ENCODE peak calls at places on chromosome 20, in ten cellular contexts. L is anterior cingulate cortex; U is T-cell; W is fibroblast of lung; J is H7; A is tibial nerve; M is KG1; S is head of caudate nucleus; C is effector CD4-positive, alpha-beta T cell; X is spleen. Z is an unnamed sample.

GRCh38 chr20:62364911-62365736 is 2.0 kb downstream of the LAMA5 start:
- DNase-seq in L (no peak), U (no peak), W (no peak), J (no peak), A (no peak), M (no peak), S (no peak), C (no peak), X (no peak), Z (no peak)

GRCh38 chr20:48787861-48788375 is 39.9 kb downstream of the PREX1 start:
- DNase-seq in L (no peak), U (no peak), W (peak), J (no peak), A (peak), M (peak), S (no peak), C (no peak), X (peak), Z (no peak)

GRCh38 chr20:47774081-47774777 is 11.1 kb downstream of the SULF2 start:
- DNase-seq in L (no peak), U (no peak), W (no peak), J (no peak), A (no peak), M (no peak), S (peak), C (no peak), X (no peak), Z (no peak)

GRCh38 chr20:11738852-11739251 is 178.8 kb upstream of the BTBD3 start:
- DNase-seq in L (no peak), U (no peak), W (no peak), J (no peak), A (no peak), M (no peak), S (no peak), C (no peak), X (no peak), Z (no peak)

GRCh38 chr20:63166423-63167020 is 49.4 kb downstream of the YTHDF1 start:
- DNase-seq in L (no peak), U (no peak), W (no peak), J (peak), A (no peak), M (no peak), S (no peak), C (no peak), X (no peak), Z (no peak)

GRCh38 chr20:25397827-25398226 is 7.2 kb upstream of the ABHD12 start:
- DNase-seq in L (no peak), U (no peak), W (no peak), J (no peak), A (no peak), M (no peak), S (no peak), C (no peak), X (no peak), Z (no peak)

GRCh38 chr20:46348972-46349741 is 40.9 kb upstream of the CDH22 start:
- DNase-seq in L (no peak), U (peak), W (peak), J (peak), A (peak), M (no peak), S (peak), C (peak), X (peak), Z (peak)

GRCh38 chr20:57656252-57656820 is 36.1 kb upstream of the ZBP1 start:
- DNase-seq in L (no peak), U (peak), W (no peak), J (peak), A (peak), M (no peak), S (peak), C (no peak), X (peak), Z (peak)

GRCh38 chr20:51700809-51701285 is 67.3 kb downstream of the ATP9A start:
- DNase-seq in L (no peak), U (no peak), W (peak), J (peak), A (peak), M (no peak), S (no peak), C (no peak), X (no peak), Z (peak)

GRCh38 chr20:52610749-52611148 is 361.4 kb upstream of the TSHZ2 start:
- DNase-seq in L (no peak), U (no peak), W (no peak), J (no peak), A (no peak), M (no peak), S (no peak), C (no peak), X (no peak), Z (no peak)

GRCh38 chr20:46050444-46050843 is 21.4 kb downstream of the SLC12A5 start:
- DNase-seq in L (no peak), U (no peak), W (no peak), J (no peak), A (no peak), M (no peak), S (no peak), C (no peak), X (no peak), Z (no peak)

GRCh38 chr20:41456341-41456740 is 89.7 kb upstream of the EMILIN3 start:
- DNase-seq in L (no peak), U (no peak), W (peak), J (no peak), A (no peak), M (no peak), S (no peak), C (no peak), X (no peak), Z (no peak)

GRCh38 chr20:38147166-38147565 is 17.9 kb downstream of the TGM2 start:
- DNase-seq in L (no peak), U (no peak), W (no peak), J (no peak), A (no peak), M (no peak), S (no peak), C (no peak), X (no peak), Z (no peak)

GRCh38 chr20:61883867-61884393 is 181.8 kb downstream of the TAF4 start:
- DNase-seq in L (no peak), U (no peak), W (no peak), J (no peak), A (no peak), M (no peak), S (no peak), C (no peak), X (peak), Z (no peak)

GRCh38 chr20:409697-410559 is 1.8 kb downstream of the RBCK1 start:
- DNase-seq in L (no peak), U (peak), W (no peak), J (no peak), A (no peak), M (no peak), S (no peak), C (no peak), X (peak), Z (no peak)

GRCh38 chr20:1533059-1533458 is 24.4 kb downstream of the SIRPD start:
- DNase-seq in L (no peak), U (no peak), W (no peak), J (peak), A (no peak), M (no peak), S (no peak), C (no peak), X (no peak), Z (no peak)

GRCh38 chr20:6814945-6815344 is 47.5 kb downstream of the BMP2 start:
- DNase-seq in L (no peak), U (no peak), W (no peak), J (peak), A (no peak), M (no peak), S (no peak), C (no peak), X (no peak), Z (no peak)

GRCh38 chr20:1832634-1833033 is 62.6 kb upstream of the SIRPA start:
- DNase-seq in L (no peak), U (no peak), W (no peak), J (peak), A (no peak), M (no peak), S (no peak), C (no peak), X (no peak), Z (no peak)

GRCh38 chr20:30485331-30486102 is 771.9 kb upstream of the DEFB115 start:
- DNase-seq in L (no peak), U (no peak), W (no peak), J (peak), A (no peak), M (no peak), S (no peak), C (no peak), X (peak), Z (no peak)

GRCh38 chr20:38164069-38164468 is 1.0 kb downstream of the TGM2 start:
- DNase-seq in L (no peak), U (no peak), W (no peak), J (no peak), A (no peak), M (no peak), S (no peak), C (no peak), X (no peak), Z (no peak)

GRCh38 chr20:8757146-8757545 is 311.7 kb upstream of the PLCB4 start:
- DNase-seq in L (no peak), U (no peak), W (peak), J (no peak), A (no peak), M (peak), S (no peak), C (no peak), X (no peak), Z (no peak)

GRCh38 chr20:62449951-62450815 is 22.8 kb upstream of the RBBP8NL start:
- DNase-seq in L (no peak), U (no peak), W (no peak), J (peak), A (no peak), M (no peak), S (no peak), C (no peak), X (no peak), Z (no peak)

GRCh38 chr20:57934007-57934805 is 224.4 kb upstream of the PMEPA1 start:
- DNase-seq in L (no peak), U (no peak), W (no peak), J (no peak), A (no peak), M (no peak), S (no peak), C (no peak), X (no peak), Z (no peak)

GRCh38 chr20:8667306-8667705 is 401.6 kb upstream of the PLCB4 start:
- DNase-seq in L (no peak), U (no peak), W (no peak), J (no peak), A (peak), M (no peak), S (no peak), C (no peak), X (no peak), Z (no peak)

GRCh38 chr20:59661621-59662020 is 57.3 kb downstream of the PHACTR3 start:
- DNase-seq in L (no peak), U (no peak), W (no peak), J (no peak), A (no peak), M (no peak), S (peak), C (no peak), X (no peak), Z (no peak)

GRCh38 chr20:6708010-6708409 is 59.5 kb upstream of the BMP2 start:
- DNase-seq in L (no peak), U (no peak), W (peak), J (no peak), A (peak), M (no peak), S (no peak), C (no peak), X (no peak), Z (no peak)

GRCh38 chr20:19783966-19784401 is 25.9 kb downstream of the RIN2 start:
- DNase-seq in L (no peak), U (no peak), W (peak), J (no peak), A (no peak), M (no peak), S (no peak), C (no peak), X (no peak), Z (no peak)

GRCh38 chr20:62694868-62695267 is 13.8 kb upstream of the NTSR1 start:
- DNase-seq in L (no peak), U (no peak), W (no peak), J (no peak), A (no peak), M (no peak), S (no peak), C (no peak), X (no peak), Z (no peak)

GRCh38 chr20:56634307-56634706 is 5.2 kb downstream of the TFAP2C start:
- DNase-seq in L (no peak), U (no peak), W (no peak), J (no peak), A (no peak), M (no peak), S (no peak), C (no peak), X (no peak), Z (no peak)

GRCh38 chr20:11246251-11246775 is 572.5 kb upstream of the JAG1 start:
- DNase-seq in L (no peak), U (no peak), W (no peak), J (no peak), A (no peak), M (peak), S (no peak), C (no peak), X (no peak), Z (no peak)

GRCh38 chr20:62368629-62369507 is 1.8 kb upstream of the LAMA5 start:
- DNase-seq in L (no peak), U (no peak), W (peak), J (peak), A (no peak), M (no peak), S (no peak), C (no peak), X (no peak), Z (peak)

GRCh38 chr20:37179671-37180524 is 550 bp upstream of the MROH8 start:
- DNase-seq in L (no peak), U (no peak), W (peak), J (no peak), A (no peak), M (no peak), S (no peak), C (no peak), X (no peak), Z (no peak)

GRCh38 chr20:36309643-36310042 is 3.5 kb downstream of the DLGAP4 start:
- DNase-seq in L (no peak), U (no peak), W (no peak), J (no peak), A (no peak), M (no peak), S (no peak), C (no peak), X (no peak), Z (no peak)

GRCh38 chr20:45593498-45593897 is 14.4 kb upstream of the WFDC8 start:
- DNase-seq in L (no peak), U (no peak), W (no peak), J (no peak), A (no peak), M (no peak), S (no peak), C (no peak), X (no peak), Z (no peak)

GRCh38 chr20:62395311-62396242 is 8.7 kb downstream of the RPS21 start:
- DNase-seq in L (no peak), U (no peak), W (no peak), J (no peak), A (no peak), M (no peak), S (no peak), C (no peak), X (no peak), Z (no peak)

GRCh38 chr20:60228255-60228654 is 270.0 kb downstream of the CDH26 start:
- DNase-seq in L (no peak), U (no peak), W (no peak), J (no peak), A (no peak), M (no peak), S (no peak), C (no peak), X (no peak), Z (no peak)

GRCh38 chr20:13363473-13363872 is 142.4 kb downstream of the ISM1 start:
- DNase-seq in L (no peak), U (no peak), W (no peak), J (no peak), A (no peak), M (no peak), S (no peak), C (no peak), X (no peak), Z (no peak)

GRCh38 chr20:20207291-20207690 is 155.0 kb downstream of the CFAP61 start:
- DNase-seq in L (no peak), U (no peak), W (no peak), J (peak), A (no peak), M (no peak), S (peak), C (no peak), X (no peak), Z (no peak)

GRCh38 chr20:41365785-41366545 is 653 bp downstream of the EMILIN3 start:
- DNase-seq in L (no peak), U (no peak), W (no peak), J (peak), A (no peak), M (no peak), S (no peak), C (no peak), X (no peak), Z (no peak)

GRCh38 chr20:12649234-12649633 is 359.5 kb upstream of the SPTLC3 start:
- DNase-seq in L (no peak), U (no peak), W (no peak), J (no peak), A (no peak), M (no peak), S (no peak), C (no peak), X (no peak), Z (no peak)